ENCODE peak calls at places on chromosomes 16 and 17, in seven cellular contexts. W is transverse colon, B is colonic mucosa, V is IMR-90, A is NT2/D1, J is neural progenitor cell, S is GM23248. K is an unnamed sample. For H3K27me3, H3K36me3 and H3K4me1, the result is how much of the 10 kb centered on the place peaks cover.

GRCh38 chr17:17628388-17629008 is 37.0 kb upstream of the PEMT start:
- DNase-seq in W (peak), V (no peak), S (peak), B (peak), J (no peak), A (no peak), K (no peak)

GRCh38 chr16:76157629-76158028 is 119.6 kb upstream of the CNTNAP4 start:
- DNase-seq in S (no peak), V (no peak), B (no peak), W (no peak), J (peak), A (peak), K (no peak)

GRCh38 chr17:78595135-78595810 is 18.1 kb upstream of the DNAH17 start:
- DNase-seq in V (no peak), A (no peak), J (no peak), S (no peak), B (no peak), W (no peak), K (no peak)

GRCh38 chr17:21164226-21165019 is 37.7 kb downstream of the DHRS7B start:
- DNase-seq in J (no peak), B (no peak), V (no peak), S (peak), A (no peak), W (no peak), K (no peak)

GRCh38 chr16:17369441-17369951 is 101.3 kb downstream of the XYLT1 start:
- DNase-seq in S (no peak), V (no peak), A (no peak), J (no peak), W (peak), B (peak), K (no peak)

GRCh38 chr16:21275529-21275928 is 2.6 kb downstream of the CRYM start:
- DNase-seq in A (no peak), V (no peak), J (no peak), B (no peak), W (no peak), S (no peak), K (no peak)

GRCh38 chr17:17766351-17767095 is 70.3 kb downstream of the SREBF1 start:
- DNase-seq in S (no peak), B (no peak), W (no peak), A (no peak), V (no peak), J (peak), K (no peak)

GRCh38 chr16:85912271-85912974 is 13.5 kb downstream of the IRF8 start:
- DNase-seq in V (peak), W (peak), S (peak), J (peak), A (no peak), B (no peak), K (peak)

GRCh38 chr16:29820730-29821662 is 734 bp downstream of the MVP start:
- DNase-seq in J (no peak), V (no peak), A (no peak), S (peak), W (peak), B (peak), K (no peak)

GRCh38 chr16:56470232-56470631 is 18.9 kb downstream of the OGFOD1 start:
- DNase-seq in S (no peak), A (no peak), J (no peak), B (no peak), V (no peak), W (no peak), K (no peak)

GRCh38 chr17:73307130-73307529 is 4.7 kb downstream of the CDC42EP4 start:
- DNase-seq in S (no peak), J (no peak), V (no peak), W (peak), B (peak), A (no peak), K (no peak)

GRCh38 chr17:3687949-3688614 is 7.9 kb downstream of the P2RX5 start:
- DNase-seq in S (peak), B (no peak), V (no peak), W (no peak), A (no peak), J (peak), K (no peak)

GRCh38 chr17:49565948-49566491 is 9.7 kb upstream of the NXPH3 start:
- DNase-seq in V (no peak), A (no peak), B (no peak), J (no peak), W (peak), S (no peak), K (no peak)

GRCh38 chr16:78925071-78925714 is 675.3 kb downstream of the MAF start:
- DNase-seq in J (peak), W (peak), S (peak), V (no peak), A (peak), B (peak), K (no peak)

GRCh38 chr16:83995756-83996155 is 27.7 kb downstream of the NECAB2 start:
- DNase-seq in A (no peak), V (peak), B (peak), J (peak), W (peak), S (no peak), K (no peak)

GRCh38 chr17:39580082-39580468 is 27.6 kb downstream of the NEUROD2 start:
- DNase-seq in J (no peak), S (no peak), B (no peak), A (no peak), V (no peak), W (no peak), K (no peak)

GRCh38 chr17:42414782-42415409 is 8.2 kb downstream of the CAVIN1 start:
- DNase-seq in B (no peak), S (no peak), W (no peak), J (no peak), A (no peak), V (no peak), K (no peak)

GRCh38 chr17:67689534-67690177 is 28.1 kb upstream of the NOL11 start:
- DNase-seq in V (peak), B (peak), A (no peak), S (peak), J (peak), W (peak), K (peak)

GRCh38 chr17:65487161-65487560 is 74.3 kb downstream of the AXIN2 start:
- DNase-seq in S (no peak), W (no peak), V (no peak), B (no peak), J (no peak), A (no peak), K (no peak)

GRCh38 chr16:52405441-52405840 is 141.5 kb downstream of the TOX3 start:
- DNase-seq in A (no peak), B (no peak), V (no peak), J (no peak), S (no peak), W (no peak), K (no peak)

GRCh38 chr16:3640632-3641501 is 13.6 kb upstream of the DNASE1 start:
- DNase-seq in V (no peak), J (no peak), A (no peak), W (no peak), S (no peak), B (no peak), K (no peak)

GRCh38 chr17:16068323-16068722 is 68.7 kb downstream of the TTC19 start:
- DNase-seq in V (peak), W (no peak), A (no peak), B (no peak), S (peak), J (no peak), K (no peak)

GRCh38 chr17:32849879-32850278 is 27.0 kb downstream of the MYO1D start:
- DNase-seq in V (no peak), B (no peak), A (no peak), W (no peak), S (peak), J (no peak), K (no peak)

GRCh38 chr17:38853292-38854219 is at the start of gene RPL23:
- DNase-seq in S (peak), A (peak), W (peak), J (peak), V (peak), B (peak), K (peak)

DNA sequence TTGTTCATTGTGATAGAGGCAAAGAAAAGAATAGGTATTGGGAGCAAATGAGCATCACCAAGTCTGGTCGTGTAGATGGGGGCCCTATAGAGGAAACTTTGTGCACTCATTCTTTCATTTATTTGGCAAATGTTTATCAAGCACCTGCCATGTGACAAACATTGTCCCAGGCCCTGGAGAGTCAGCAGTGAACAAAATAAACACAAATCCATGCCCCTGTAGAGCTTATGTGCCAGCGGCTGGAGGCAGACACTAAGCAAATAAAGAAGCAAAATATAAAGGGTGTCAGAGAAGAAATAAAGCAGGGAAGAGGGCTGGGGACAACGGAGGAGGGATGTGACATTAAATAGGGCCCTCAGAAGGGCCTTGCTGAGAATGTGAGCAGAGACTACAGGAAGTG is 45.5 kb downstream of the KATNIP start:
- DNase-seq in S (no peak), J (no peak), B (no peak), W (no peak), A (no peak), V (no peak), K (no peak)
- H3K27me3 ChIP-seq in S (under half), J (under half), B (under half), W (under half), A (under half), V (under half), K (under half)

GRCh38 chr17:77492446-77493237 is 351.9 kb downstream of the SEC14L1 start:
- DNase-seq in J (no peak), A (no peak), W (peak), B (no peak), V (no peak), S (no peak), K (no peak)

GRCh38 chr17:77493238-77493812 is 352.6 kb downstream of the SEC14L1 start:
- DNase-seq in S (no peak), A (no peak), V (no peak), J (peak), W (peak), B (no peak), K (no peak)

GRCh38 chr17:77495575-77495974 is 354.8 kb downstream of the SEC14L1 start:
- DNase-seq in B (no peak), S (no peak), A (no peak), V (no peak), J (no peak), W (peak), K (no peak)

GRCh38 chr17:77494664-77495435 is 354.1 kb downstream of the SEC14L1 start:
- DNase-seq in B (peak), V (peak), W (peak), J (peak), S (peak), A (peak), K (peak)

DNA sequence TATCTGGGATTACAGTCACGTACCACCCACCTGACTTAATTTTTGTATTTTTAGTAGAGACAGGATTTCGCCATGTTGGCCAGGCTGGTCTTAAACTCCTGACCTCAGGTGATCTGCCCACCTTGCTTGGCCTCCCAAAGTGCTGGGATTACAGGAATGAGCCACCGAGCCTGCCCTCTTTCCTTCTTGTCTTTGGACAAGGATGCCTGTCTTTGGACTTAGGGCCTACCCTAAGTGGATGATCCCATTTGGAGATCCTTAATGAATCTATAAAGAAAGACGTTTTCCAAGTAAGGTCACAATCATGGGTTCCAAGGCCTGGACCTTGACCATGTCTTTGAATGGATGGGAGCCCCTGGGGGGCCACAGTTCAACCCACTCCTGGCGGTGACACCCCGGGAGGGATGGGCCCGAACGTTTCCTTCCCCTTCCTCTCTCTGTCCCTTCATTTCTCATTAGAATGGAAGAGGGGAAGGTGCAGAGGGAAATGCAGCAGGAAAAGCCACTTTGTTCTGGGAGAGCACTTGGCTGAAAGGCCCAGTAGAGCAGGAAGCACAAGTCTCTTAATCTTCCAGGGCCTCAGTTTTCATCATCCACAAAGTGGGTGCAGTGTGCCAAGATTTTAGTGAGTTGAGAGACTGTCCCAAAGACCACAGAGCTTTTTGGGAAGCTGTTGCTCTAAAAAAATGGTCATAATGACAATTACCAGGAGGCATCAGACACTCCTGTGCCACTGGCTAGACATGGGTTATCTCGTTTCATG is 353.3 kb downstream of the SEC14L1 start:
- DNase-seq in B (no peak), S (no peak), A (no peak), J (no peak), W (peak), V (no peak), K (no peak)
- H3K36me3 ChIP-seq in B (under half), S (under half), A (half or more), J (under half), W (under half), V (half or more), K (under half)

DNA sequence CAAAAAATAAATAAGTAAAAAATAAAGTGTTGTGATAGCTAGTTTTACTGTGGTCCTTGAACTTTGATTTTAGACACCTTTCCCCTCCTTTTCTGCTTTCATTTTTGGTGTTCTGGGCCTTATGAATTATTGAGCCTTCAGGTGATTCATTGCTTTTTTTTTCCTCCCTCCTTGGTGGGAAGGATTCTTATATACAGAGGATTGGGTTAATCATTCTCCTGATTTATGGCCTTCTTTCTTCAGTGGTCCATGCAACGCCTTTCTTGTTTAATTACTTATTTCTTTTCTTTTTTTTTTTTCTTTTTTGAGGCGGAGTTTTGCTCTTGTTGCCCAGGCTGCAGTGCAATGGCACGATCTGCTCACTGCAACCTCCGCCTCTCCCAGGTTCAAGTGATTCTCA is 8.0 kb upstream of the MYL4 start:
- DNase-seq in V (no peak), J (no peak), B (no peak), A (no peak), W (no peak), S (no peak), K (no peak)
- H3K4me1 ChIP-seq in V (under half), J (under half), B (under half), A (under half), W (under half), S (under half), K (under half)

DNA sequence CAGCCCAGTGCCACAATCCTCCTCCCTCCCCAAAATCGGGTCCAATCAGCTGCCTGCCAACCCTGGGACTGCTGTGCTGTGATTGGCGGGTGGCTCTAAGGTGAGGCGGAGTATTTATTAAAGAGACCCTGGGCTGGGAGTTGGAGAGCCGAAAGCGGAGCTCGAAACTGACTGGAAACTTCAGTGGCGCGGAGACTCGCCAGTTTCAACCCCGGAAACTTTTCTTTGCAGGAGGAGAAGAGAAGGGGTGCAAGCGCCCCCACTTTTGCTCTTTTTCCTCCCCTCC is at the start of gene SOX9:
- DNase-seq in W (peak), V (peak), S (peak), B (peak), A (peak), J (peak), K (no peak)
- H3K27me3 ChIP-seq in W (half or more), V (under half), S (under half), B (under half), A (half or more), J (under half), K (under half)

GRCh38 chr16:54210437-54211081 is 76.0 kb downstream of the IRX3 start:
- DNase-seq in V (no peak), W (no peak), B (no peak), A (no peak), S (no peak), J (no peak), K (no peak)
- H3K36me3 ChIP-seq in V (under half), W (under half), B (under half), A (under half), S (under half), J (under half), K (under half)

DNA sequence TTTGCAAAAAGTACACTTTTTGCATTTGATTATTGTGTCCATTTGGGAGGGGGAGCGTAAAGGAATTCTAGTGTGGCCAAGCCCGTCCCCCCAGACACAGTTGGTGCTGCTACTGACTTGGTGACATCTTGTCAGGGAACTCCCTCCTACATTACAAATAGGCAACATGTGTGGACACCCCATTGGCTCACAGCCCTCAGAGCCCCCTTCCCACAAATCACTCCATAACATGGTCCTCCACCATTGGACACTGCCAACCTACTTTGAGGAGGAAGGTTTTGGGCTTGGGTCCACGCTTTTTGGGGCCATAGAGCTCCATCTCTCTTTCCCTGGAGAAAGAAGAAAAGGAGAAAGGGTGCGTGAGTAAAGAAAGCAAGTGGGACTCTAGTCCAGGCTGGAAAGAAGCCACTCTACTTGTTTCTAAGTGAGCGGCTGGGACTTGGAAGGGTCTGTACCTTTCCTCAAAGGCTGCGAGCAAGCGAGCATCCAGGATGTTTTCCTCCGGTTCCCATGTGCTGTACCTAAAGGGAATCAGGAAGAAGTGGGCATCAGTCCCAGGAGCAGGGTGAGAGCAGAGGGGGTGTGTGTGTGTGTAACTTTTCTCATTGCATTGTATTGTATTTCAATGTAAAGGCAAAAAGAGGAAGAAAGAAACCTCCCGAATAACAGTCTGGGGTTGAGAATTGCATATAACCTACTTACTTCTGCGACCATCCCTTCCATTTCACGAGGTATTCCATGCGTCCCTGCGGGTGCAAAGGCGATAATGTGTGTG is 895 bp downstream of the CBX8 start:
- DNase-seq in A (no peak), S (no peak), W (no peak), B (no peak), J (peak), V (no peak), K (no peak)
- H3K4me1 ChIP-seq in A (under half), S (under half), W (half or more), B (under half), J (half or more), V (under half), K (under half)

DNA sequence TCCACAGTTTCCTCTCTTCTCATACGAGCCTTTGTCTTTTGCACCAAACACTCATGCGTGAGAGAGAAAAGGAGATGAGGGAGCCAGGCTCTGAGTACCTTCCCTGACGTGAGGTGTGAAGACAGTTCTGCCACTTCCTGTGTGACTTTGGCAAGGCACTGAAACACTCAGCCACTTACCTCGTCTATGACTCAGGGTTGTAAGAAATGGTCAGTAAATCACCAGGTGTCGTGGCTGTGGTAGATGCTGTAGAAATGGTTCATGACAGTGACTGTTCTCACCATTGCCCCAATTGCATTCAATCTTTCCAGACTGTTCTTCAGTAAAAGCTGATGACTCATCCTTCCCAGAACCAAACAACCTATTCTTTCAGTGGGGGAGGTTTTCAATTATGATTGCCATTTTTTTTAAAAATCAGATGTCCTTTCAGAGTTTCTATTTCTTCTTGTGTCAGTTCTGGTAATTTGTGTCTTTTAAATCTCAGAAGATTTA is 49.2 kb upstream of the CBFA2T3 start:
- DNase-seq in A (no peak), W (no peak), B (no peak), J (no peak), V (no peak), S (peak), K (no peak)
- H3K27me3 ChIP-seq in A (under half), W (under half), B (under half), J (under half), V (under half), S (under half), K (under half)

GRCh38 chr16:31706318-31706717 is 167.3 kb upstream of the ZNF267 start:
- DNase-seq in V (no peak), S (no peak), A (no peak), J (no peak), B (no peak), W (no peak), K (no peak)

GRCh38 chr16:31708348-31708747 is 165.3 kb upstream of the ZNF267 start:
- DNase-seq in S (no peak), A (no peak), B (no peak), J (no peak), W (no peak), V (no peak), K (no peak)

GRCh38 chr16:31705371-31705770 is 168.2 kb upstream of the ZNF267 start:
- DNase-seq in B (no peak), W (no peak), A (no peak), J (no peak), V (no peak), S (no peak), K (no peak)

GRCh38 chr16:31707743-31708335 is 165.8 kb upstream of the ZNF267 start:
- DNase-seq in W (no peak), V (no peak), A (no peak), J (no peak), S (no peak), B (no peak), K (no peak)

GRCh38 chr16:31706925-31707324 is 166.7 kb upstream of the ZNF267 start:
- DNase-seq in B (no peak), J (no peak), W (no peak), A (no peak), V (no peak), S (no peak), K (no peak)
- H3K36me3 ChIP-seq in B (under half), J (under half), W (under half), A (half or more), V (under half), S (under half), K (under half)

K was measured in HAP-1.